ENCODE peak calls at places on chromosomes 16 and 17, in four cellular contexts. F is AG08395, G is Karpas-422, U is GM19239. P is an unnamed sample.

GRCh38 chr17:69608808-69609494 is 194.5 kb downstream of the MAP2K6 start:
- DNase-seq in F (peak; percentile 84), G (no peak), U (no peak), P (no peak)

GRCh38 chr17:48486557-48486956 is 44.3 kb downstream of the HOXB1 start:
- DNase-seq in F (peak; percentile 92), G (no peak), U (no peak), P (no peak)

GRCh38 chr16:88681709-88682451 is 4.4 kb downstream of the SNAI3 start:
- DNase-seq in F (no peak), G (peak; percentile 94), U (peak; percentile 92), P (peak; percentile 91)

GRCh38 chr16:78179666-78180065 is 80.2 kb downstream of the WWOX start:
- DNase-seq in F (no peak), G (no peak), U (no peak), P (no peak)

GRCh38 chr17:82020874-82021727 is 1.6 kb downstream of the CENPX start:
- DNase-seq in F (peak; percentile 81), G (peak; percentile 82), U (no peak), P (no peak)

GRCh38 chr16:12110361-12111107 is 134.0 kb downstream of the SNX29 start:
- DNase-seq in F (no peak), G (no peak), U (no peak), P (no peak)

GRCh38 chr17:30234296-30234695 is 1.2 kb downstream of the SLC6A4 start:
- DNase-seq in F (no peak), G (no peak), U (no peak), P (no peak)

GRCh38 chr17:1650731-1651558 is 1.3 kb upstream of the RILP start:
- DNase-seq in F (no peak), G (no peak), U (no peak), P (no peak)

GRCh38 chr16:31421587-31421986 is 6.6 kb downstream of the COX6A2 start:
- DNase-seq in F (no peak), G (no peak), U (no peak), P (no peak)

GRCh38 chr17:40316571-40317344 is 7.8 kb downstream of the RARA start:
- DNase-seq in F (peak; percentile 81), G (no peak), U (no peak), P (no peak)

GRCh38 chr17:9672691-9673090 is 27.4 kb downstream of the USP43 start:
- DNase-seq in F (no peak), G (no peak), U (no peak), P (no peak)

GRCh38 chr17:45363498-45363897 is 46.7 kb upstream of the MAP3K14 start:
- DNase-seq in F (no peak), G (no peak), U (no peak), P (no peak)

GRCh38 chr16:69626256-69626655 is 60.5 kb downstream of the NFAT5 start:
- DNase-seq in F (peak; percentile 31), G (no peak), U (no peak), P (no peak)

GRCh38 chr17:50139950-50140885 is 10.3 kb upstream of the SAMD14 start:
- DNase-seq in F (peak; percentile 92), G (peak; percentile 86), U (peak; percentile 90), P (peak; percentile 90)

GRCh38 chr17:76995352-76996105 is 127.3 kb downstream of the MGAT5B start:
- DNase-seq in F (no peak), G (no peak), U (no peak), P (no peak)

GRCh38 chr16:84361546-84361945 is 6.8 kb upstream of the ATP2C2 start:
- DNase-seq in F (no peak), G (no peak), U (no peak), P (no peak)

GRCh38 chr17:65797101-65797500 is 235.7 kb upstream of the AXIN2 start:
- DNase-seq in F (no peak), G (no peak), U (no peak), P (no peak)

GRCh38 chr16:27244363-27244755 is 24.2 kb downstream of the NSMCE1 start:
- DNase-seq in F (no peak), G (no peak), U (no peak), P (no peak)

GRCh38 chr17:32277284-32277683 is 11.7 kb downstream of the RHBDL3 start:
- DNase-seq in F (peak; percentile 52), G (no peak), U (no peak), P (no peak)